ENCODE peak calls at places on chromosome 22, in four cellular contexts. One of them, this sample, is unnamed.

GRCh38 chr22:41305646-41306045 is 4.3 kb downstream of the ZC3H7B start:
- DNase-seq in epithelial cell of esophagus: peak
- DNase-seq in GM10248: no peak
- DNase-seq in sciatic nerve: no peak
- DNase-seq in this sample: no peak

GRCh38 chr22:49404576-49405199 is 423.0 kb downstream of the BRD1 start:
- DNase-seq in GM10248: no peak
- DNase-seq in epithelial cell of esophagus: no peak
- DNase-seq in sciatic nerve: peak
- DNase-seq in this sample: no peak

GRCh38 chr22:49449811-49450386 is 377.8 kb downstream of the BRD1 start:
- DNase-seq in sciatic nerve: no peak
- DNase-seq in epithelial cell of esophagus: no peak
- DNase-seq in GM10248: no peak
- DNase-seq in this sample: no peak

GRCh38 chr22:29054251-29054767 is 7.3 kb downstream of the C22orf31 start:
- DNase-seq in sciatic nerve: no peak
- DNase-seq in epithelial cell of esophagus: no peak
- DNase-seq in GM10248: no peak
- DNase-seq in this sample: no peak

GRCh38 chr22:37204045-37204655 is 8.1 kb downstream of the SSTR3 start:
- DNase-seq in GM10248: no peak
- DNase-seq in epithelial cell of esophagus: no peak
- DNase-seq in sciatic nerve: peak
- DNase-seq in this sample: no peak

GRCh38 chr22:28017859-28018258 is 98.8 kb upstream of the PITPNB start:
- DNase-seq in sciatic nerve: peak
- DNase-seq in GM10248: no peak
- DNase-seq in epithelial cell of esophagus: no peak
- DNase-seq in this sample: no peak

GRCh38 chr22:19629720-19630419 is 84.4 kb upstream of the SEPTIN5 start:
- DNase-seq in epithelial cell of esophagus: peak
- DNase-seq in GM10248: peak
- DNase-seq in sciatic nerve: peak
- DNase-seq in this sample: peak

GRCh38 chr22:26588749-26589366 is 1.1 kb downstream of the TPST2 start:
- DNase-seq in GM10248: no peak
- DNase-seq in sciatic nerve: no peak
- DNase-seq in epithelial cell of esophagus: no peak
- DNase-seq in this sample: no peak

GRCh38 chr22:20066617-20067383 is 13.2 kb upstream of the DGCR8 start:
- DNase-seq in sciatic nerve: no peak
- DNase-seq in GM10248: no peak
- DNase-seq in epithelial cell of esophagus: no peak
- DNase-seq in this sample: no peak

GRCh38 chr22:48748860-48749554 is 1078.7 kb downstream of the BRD1 start:
- DNase-seq in epithelial cell of esophagus: no peak
- DNase-seq in sciatic nerve: no peak
- DNase-seq in GM10248: no peak
- DNase-seq in this sample: no peak

GRCh38 chr22:30927806-30928205 is 40.8 kb downstream of the MORC2 start:
- DNase-seq in GM10248: no peak
- DNase-seq in epithelial cell of esophagus: no peak
- DNase-seq in sciatic nerve: no peak
- DNase-seq in this sample: no peak

GRCh38 chr22:41992496-41992895 is 6.1 kb upstream of the WBP2NL start:
- DNase-seq in sciatic nerve: peak
- DNase-seq in epithelial cell of esophagus: no peak
- DNase-seq in GM10248: no peak
- DNase-seq in this sample: no peak

GRCh38 chr22:48438791-48439559 is 1388.7 kb downstream of the BRD1 start:
- DNase-seq in GM10248: no peak
- DNase-seq in epithelial cell of esophagus: no peak
- DNase-seq in sciatic nerve: no peak
- DNase-seq in this sample: no peak

GRCh38 chr22:50302041-50302541 is 5.4 kb downstream of the PLXNB2 start:
- DNase-seq in GM10248: no peak
- DNase-seq in sciatic nerve: no peak
- DNase-seq in epithelial cell of esophagus: no peak
- DNase-seq in this sample: no peak

GRCh38 chr22:31626427-31627150 is 35.4 kb downstream of the PISD start:
- DNase-seq in sciatic nerve: no peak
- DNase-seq in GM10248: no peak
- DNase-seq in epithelial cell of esophagus: no peak
- DNase-seq in this sample: no peak

GRCh38 chr22:49207008-49207775 is 620.5 kb downstream of the BRD1 start:
- DNase-seq in epithelial cell of esophagus: no peak
- DNase-seq in sciatic nerve: peak
- DNase-seq in GM10248: no peak
- DNase-seq in this sample: no peak

GRCh38 chr22:40281717-40282116 is 64.6 kb upstream of the ADSL start:
- DNase-seq in sciatic nerve: no peak
- DNase-seq in GM10248: no peak
- DNase-seq in epithelial cell of esophagus: peak
- DNase-seq in this sample: no peak

GRCh38 chr22:23204541-23205157 is 24.3 kb downstream of the BCR start:
- DNase-seq in epithelial cell of esophagus: no peak
- DNase-seq in sciatic nerve: no peak
- DNase-seq in GM10248: no peak
- DNase-seq in this sample: no peak

GRCh38 chr22:24969588-24970301 is 17.2 kb downstream of the KIAA1671 start:
- DNase-seq in GM10248: no peak
- DNase-seq in epithelial cell of esophagus: no peak
- DNase-seq in sciatic nerve: no peak
- DNase-seq in this sample: no peak

GRCh38 chr22:41478891-41479521 is 10.1 kb downstream of the ACO2 start:
- DNase-seq in sciatic nerve: no peak
- DNase-seq in epithelial cell of esophagus: peak
- DNase-seq in GM10248: peak
- DNase-seq in this sample: no peak

GRCh38 chr22:38030311-38031133 is 26.7 kb upstream of the PICK1 start:
- DNase-seq in sciatic nerve: no peak
- DNase-seq in epithelial cell of esophagus: no peak
- DNase-seq in GM10248: no peak
- DNase-seq in this sample: no peak

GRCh38 chr22:24429411-24430365 is 2.3 kb downstream of the ADORA2A start:
- DNase-seq in epithelial cell of esophagus: peak
- DNase-seq in sciatic nerve: peak
- DNase-seq in GM10248: peak
- DNase-seq in this sample: peak

GRCh38 chr22:39943941-39944624 is 16.1 kb upstream of the TMA7B start:
- DNase-seq in sciatic nerve: no peak
- DNase-seq in GM10248: no peak
- DNase-seq in epithelial cell of esophagus: no peak
- DNase-seq in this sample: no peak

GRCh38 chr22:46473021-46473779 is 64.2 kb downstream of the CELSR1 start:
- DNase-seq in GM10248: no peak
- DNase-seq in sciatic nerve: no peak
- DNase-seq in epithelial cell of esophagus: no peak
- DNase-seq in this sample: no peak

GRCh38 chr22:22666307-22667091 is 22.1 kb downstream of the GGTLC2 start:
- DNase-seq in epithelial cell of esophagus: no peak
- DNase-seq in sciatic nerve: no peak
- DNase-seq in GM10248: peak
- DNase-seq in this sample: peak

GRCh38 chr22:37498289-37498909 is 12.2 kb upstream of the MFNG start:
- DNase-seq in sciatic nerve: no peak
- DNase-seq in GM10248: peak
- DNase-seq in epithelial cell of esophagus: no peak
- DNase-seq in this sample: peak

GRCh38 chr22:31241200-31241599 is 29.1 kb downstream of the LIMK2 start:
- DNase-seq in epithelial cell of esophagus: no peak
- DNase-seq in GM10248: no peak
- DNase-seq in sciatic nerve: no peak
- DNase-seq in this sample: no peak

GRCh38 chr22:46023558-46023981 is 46.6 kb upstream of the WNT7B start:
- DNase-seq in sciatic nerve: peak
- DNase-seq in epithelial cell of esophagus: peak
- DNase-seq in GM10248: no peak
- DNase-seq in this sample: no peak

GRCh38 chr22:48955351-48956311 is 872.0 kb downstream of the BRD1 start:
- DNase-seq in epithelial cell of esophagus: no peak
- DNase-seq in sciatic nerve: peak
- DNase-seq in GM10248: no peak
- DNase-seq in this sample: no peak

GRCh38 chr22:31377609-31378008 is 21.8 kb upstream of the DRG1 start:
- DNase-seq in GM10248: no peak
- DNase-seq in epithelial cell of esophagus: no peak
- DNase-seq in sciatic nerve: no peak
- DNase-seq in this sample: no peak

GRCh38 chr22:45442120-45442519 is 28.6 kb downstream of the RIBC2 start:
- DNase-seq in sciatic nerve: no peak
- DNase-seq in GM10248: no peak
- DNase-seq in epithelial cell of esophagus: no peak
- DNase-seq in this sample: no peak

GRCh38 chr22:36337365-36338130 is 50.2 kb downstream of the MYH9 start:
- DNase-seq in GM10248: no peak
- DNase-seq in sciatic nerve: no peak
- DNase-seq in epithelial cell of esophagus: no peak
- DNase-seq in this sample: no peak

GRCh38 chr22:49770454-49771265 is 57.0 kb downstream of the BRD1 start:
- DNase-seq in sciatic nerve: no peak
- DNase-seq in epithelial cell of esophagus: no peak
- DNase-seq in GM10248: no peak
- DNase-seq in this sample: no peak

GRCh38 chr22:23237201-23237798 is 57.0 kb downstream of the BCR start:
- DNase-seq in GM10248: no peak
- DNase-seq in epithelial cell of esophagus: no peak
- DNase-seq in sciatic nerve: peak
- DNase-seq in this sample: peak

GRCh38 chr22:45503816-45504702 is 1.4 kb downstream of the FBLN1 start:
- DNase-seq in sciatic nerve: no peak
- DNase-seq in epithelial cell of esophagus: no peak
- DNase-seq in GM10248: peak
- DNase-seq in this sample: no peak

GRCh38 chr22:21856197-21856596 is 11.2 kb downstream of the MAPK1 start:
- DNase-seq in epithelial cell of esophagus: no peak
- DNase-seq in GM10248: no peak
- DNase-seq in sciatic nerve: no peak
- DNase-seq in this sample: no peak

GRCh38 chr22:43777204-43777671 is 34.9 kb downstream of the EFCAB6 start:
- DNase-seq in sciatic nerve: no peak
- DNase-seq in epithelial cell of esophagus: peak
- DNase-seq in GM10248: no peak
- DNase-seq in this sample: no peak

GRCh38 chr22:19679476-19680099 is 34.7 kb upstream of the SEPTIN5 start:
- DNase-seq in epithelial cell of esophagus: peak
- DNase-seq in GM10248: no peak
- DNase-seq in sciatic nerve: peak
- DNase-seq in this sample: no peak

GRCh38 chr22:48299801-48300200 is 1527.9 kb downstream of the BRD1 start:
- DNase-seq in sciatic nerve: no peak
- DNase-seq in GM10248: no peak
- DNase-seq in epithelial cell of esophagus: no peak
- DNase-seq in this sample: no peak

This sample was measured in MM.1S.